ENCODE peak calls at places on chromosome 4, in nine cellular contexts. Y is T-helper 9 cell, O is NCI-H1105, E is M059J, M is choroid plexus epithelial cell, X is ovary, T is HL-60, R is mucosa of descending colon, I is GM23248. B is an unnamed sample.

GRCh38 chr4:129218897-129219296 is 122.9 kb downstream of the C4orf33 start:
- DNase-seq in M (peak; percentile 69), I (peak; percentile 2), O (no peak), E (no peak), T (no peak), X (no peak), R (no peak), Y (no peak), B (no peak)

GRCh38 chr4:38694330-38694729 is 30.3 kb downstream of the KLF3 start:
- DNase-seq in T (no peak), E (no peak), O (no peak), R (no peak), M (no peak), I (no peak), X (no peak), Y (no peak), B (no peak)

GRCh38 chr4:25865586-25865985 is 2.8 kb upstream of the SEL1L3 start:
- DNase-seq in M (no peak), R (peak; percentile 80), T (no peak), O (no peak), I (peak; percentile 30), Y (no peak), E (peak; percentile 67), X (no peak), B (peak; percentile 63)

GRCh38 chr4:185730387-185730786 is 81.6 kb downstream of the SORBS2 start:
- DNase-seq in O (no peak), T (peak; percentile 61), M (peak; percentile 82), Y (no peak), E (peak; percentile 34), X (no peak), I (no peak), R (no peak), B (peak; percentile 65)

GRCh38 chr4:141133146-141134006 is at the start of gene RNF150:
- DNase-seq in Y (no peak), M (peak; percentile 91), R (peak; percentile 47), E (peak; percentile 80), I (peak; percentile 92), T (peak; percentile 35), O (peak; percentile 81), X (peak; percentile 85), B (peak; percentile 77)

GRCh38 chr4:1536579-1537409 is 130.6 kb upstream of the NKX1-1 start:
- DNase-seq in R (peak; percentile 30), O (no peak), X (no peak), M (no peak), Y (no peak), I (no peak), E (no peak), T (no peak), B (no peak)

GRCh38 chr4:97411352-97411751 is 731.9 kb downstream of the STPG2 start:
- DNase-seq in T (no peak), Y (no peak), E (no peak), I (no peak), X (no peak), R (no peak), M (no peak), O (no peak), B (no peak)

GRCh38 chr4:89331637-89332544 is 24.3 kb upstream of the GPRIN3 start:
- DNase-seq in R (no peak), T (no peak), Y (no peak), I (no peak), M (no peak), E (no peak), X (no peak), O (no peak), B (no peak)

GRCh38 chr4:165152527-165152926 is 39.9 kb upstream of the TMEM192 start:
- DNase-seq in R (no peak), I (peak; percentile 26), E (no peak), X (no peak), T (no peak), M (peak; percentile 11), O (no peak), Y (no peak), B (no peak)

GRCh38 chr4:7398104-7398423 is 36.7 kb downstream of the PSAPL1 start:
- DNase-seq in M (peak; percentile 60), E (peak; percentile 31), T (no peak), X (no peak), O (peak; percentile 94), Y (no peak), R (no peak), I (no peak), B (no peak)

GRCh38 chr4:177119021-177119461 is 190.6 kb upstream of the NEIL3 start:
- DNase-seq in O (no peak), I (peak; percentile 62), T (no peak), M (peak; percentile 43), R (no peak), X (no peak), Y (no peak), E (no peak), B (no peak)

GRCh38 chr4:155593793-155594192 is 72.9 kb upstream of the GUCY1A1 start:
- DNase-seq in X (no peak), Y (no peak), T (no peak), E (no peak), I (no peak), R (no peak), O (no peak), M (no peak), B (no peak)